ENCODE peak calls at places on chromosome 5, in ten cellular contexts. Q is heart left ventricle; T is ELF-1; H is cardiac muscle cell; L is effector CD4-positive, alpha-beta T cell; Z is amniotic stem cell; P is HFF-Myc; E is AG10803; A is HT1080; R is kidney glomerular epithelial cell. D is an unnamed sample.

GRCh38 chr5:17374157-17374556 is 123.9 kb upstream of the TAF11L2 start:
- DNase-seq in Z (no peak), A (peak; percentile 27), R (no peak), H (no peak), Q (no peak), P (no peak), L (no peak), T (no peak), E (no peak), D (no peak)

GRCh38 chr5:134174841-134175839 is 1.6 kb downstream of the SKP1 start:
- DNase-seq in H (peak; percentile 55), E (peak; percentile 40), T (no peak), Z (peak; percentile 27), Q (no peak), A (peak; percentile 47), P (no peak), L (no peak), R (peak; percentile 48), D (no peak)

GRCh38 chr5:132389453-132390286 is 20.2 kb downstream of the SLC22A5 start:
- DNase-seq in Z (peak; percentile 100), E (peak; percentile 99), T (peak; percentile 91), L (no peak), Q (no peak), A (peak; percentile 100), P (peak; percentile 99), H (peak; percentile 97), R (peak; percentile 97), D (no peak)

GRCh38 chr5:78509884-78510769 is 138.4 kb downstream of the LHFPL2 start:
- DNase-seq in A (no peak), H (peak; percentile 44), P (no peak), Z (no peak), R (no peak), L (no peak), T (peak; percentile 85), E (no peak), Q (peak; percentile 85), D (peak; percentile 15)

GRCh38 chr5:141811287-141812155 is 66.7 kb downstream of the PCDH1 start:
- DNase-seq in R (no peak), H (no peak), T (peak; percentile 42), L (peak; percentile 11), P (no peak), A (no peak), E (no peak), Q (no peak), Z (no peak), D (no peak)

GRCh38 chr5:37165761-37166160 is 83.4 kb downstream of the CPLANE1 start:
- DNase-seq in Q (no peak), E (no peak), P (no peak), A (no peak), R (peak; percentile 32), L (no peak), Z (no peak), T (no peak), H (no peak), D (no peak)

GRCh38 chr5:155082401-155082800 is 68.8 kb downstream of the KIF4B start:
- DNase-seq in L (no peak), T (peak; percentile 12), P (peak; percentile 63), A (peak; percentile 94), R (peak; percentile 86), H (peak; percentile 70), Q (no peak), Z (peak; percentile 35), E (peak; percentile 76), D (no peak)

GRCh38 chr5:56200856-56201638 is 32.1 kb downstream of the ANKRD55 start:
- DNase-seq in P (peak; percentile 59), L (peak; percentile 43), H (peak; percentile 91), Q (peak; percentile 56), T (peak; percentile 85), E (peak; percentile 72), A (peak; percentile 68), Z (peak; percentile 25), R (peak; percentile 61), D (no peak)

GRCh38 chr5:73998496-73998895 is 372.5 kb downstream of the ARHGEF28 start:
- DNase-seq in R (peak; percentile 14), L (no peak), A (no peak), Z (no peak), E (peak; percentile 42), P (no peak), Q (no peak), H (peak; percentile 34), T (no peak), D (no peak)

GRCh38 chr5:143023447-143024096 is 253.4 kb downstream of the ARHGAP26 start:
- DNase-seq in H (peak; percentile 29), E (no peak), T (peak; percentile 16), A (no peak), R (no peak), Q (peak; percentile 89), L (no peak), P (no peak), Z (no peak), D (no peak)

GRCh38 chr5:180590543-180591248 is 603 bp downstream of the SCGB3A1 start:
- DNase-seq in Z (no peak), T (peak; percentile 40), H (no peak), P (no peak), Q (no peak), R (no peak), E (no peak), A (no peak), L (no peak), D (no peak)

GRCh38 chr5:150497989-150498317 is 10.0 kb upstream of the NDST1 start:
- DNase-seq in Z (no peak), P (no peak), H (no peak), Q (no peak), R (no peak), A (no peak), T (no peak), E (no peak), L (no peak), D (no peak)

GRCh38 chr5:157115012-157115411 is 6.2 kb upstream of the HAVCR2 start:
- DNase-seq in T (no peak), A (no peak), P (no peak), E (no peak), Q (no peak), Z (no peak), H (no peak), L (no peak), R (no peak), D (no peak)

GRCh38 chr5:1246711-1247431 is 21.7 kb downstream of the SLC6A18 start:
- DNase-seq in Q (peak; percentile 47), L (no peak), E (peak; percentile 3), A (no peak), H (peak; percentile 43), Z (no peak), R (no peak), T (peak; percentile 85), P (no peak), D (no peak)

GRCh38 chr5:139108056-139108811 is 89.9 kb downstream of the SIL1 start:
- DNase-seq in R (peak; percentile 27), A (peak; percentile 26), T (no peak), P (no peak), E (peak; percentile 6), Q (no peak), L (no peak), Z (no peak), H (peak; percentile 26), D (no peak)

GRCh38 chr5:126594676-126595485 is at the start of gene ALDH7A1:
- DNase-seq in Q (peak; percentile 96), R (peak; percentile 92), Z (peak; percentile 75), E (peak; percentile 91), H (peak; percentile 98), P (peak; percentile 89), T (peak; percentile 97), A (peak; percentile 94), L (peak; percentile 4), D (no peak)

GRCh38 chr5:142439208-142439607 is 114.4 kb upstream of the SPRY4 start:
- DNase-seq in Z (no peak), E (peak; percentile 59), A (no peak), T (no peak), H (peak; percentile 76), Q (no peak), P (no peak), L (no peak), R (no peak), D (no peak)

GRCh38 chr5:59577485-59577884 is 316.0 kb downstream of the PDE4D start:
- DNase-seq in H (no peak), T (no peak), Z (no peak), L (no peak), R (no peak), Q (no peak), A (no peak), E (no peak), P (no peak), D (no peak)

GRCh38 chr5:6461793-6462650 is 13.4 kb downstream of the UBE2QL1 start:
- DNase-seq in L (no peak), Z (no peak), Q (no peak), T (no peak), R (no peak), P (no peak), E (no peak), H (no peak), A (no peak), D (no peak)

GRCh38 chr5:136132087-136132486 is 558 bp upstream of the SMAD5 start:
- DNase-seq in P (no peak), E (peak; percentile 4), A (no peak), H (no peak), Z (no peak), Q (peak; percentile 31), R (peak; percentile 54), T (no peak), L (no peak), D (no peak)

GRCh38 chr5:169873642-169874041 is 106.7 kb downstream of the INSYN2B start:
- DNase-seq in A (no peak), Q (peak; percentile 66), Z (no peak), E (peak; percentile 79), R (peak; percentile 5), P (no peak), H (peak; percentile 93), T (no peak), L (no peak), D (peak; percentile 38)

GRCh38 chr5:169702726-169703481 is 65.8 kb downstream of the DOCK2 start:
- DNase-seq in T (peak; percentile 17), Z (no peak), A (no peak), P (no peak), Q (no peak), R (no peak), L (no peak), E (no peak), H (no peak), D (no peak)

GRCh38 chr5:150567031-150567680 is 59.2 kb downstream of the NDST1 start:
- DNase-seq in T (no peak), L (no peak), E (peak; percentile 94), H (peak; percentile 96), Z (no peak), Q (no peak), R (no peak), A (no peak), P (no peak), D (peak; percentile 34)

GRCh38 chr5:21693591-21693990 is 1159.6 kb downstream of the CDH12 start:
- DNase-seq in P (no peak), R (no peak), A (no peak), H (no peak), Z (no peak), Q (no peak), L (no peak), E (no peak), T (no peak), D (no peak)

GRCh38 chr5:169280286-169280685 is 20.7 kb downstream of the SLIT3 start:
- DNase-seq in E (no peak), R (no peak), H (peak; percentile 55), A (no peak), T (no peak), L (no peak), Q (peak; percentile 49), Z (no peak), P (no peak), D (no peak)

GRCh38 chr5:150499437-150499956 is 8.4 kb upstream of the NDST1 start:
- DNase-seq in Z (no peak), T (no peak), E (no peak), R (no peak), H (no peak), L (no peak), Q (no peak), P (no peak), A (no peak), D (no peak)

GRCh38 chr5:21184566-21184965 is 1196.6 kb upstream of the CDH18 start:
- DNase-seq in Q (no peak), H (no peak), L (no peak), E (no peak), A (no peak), T (no peak), P (no peak), R (no peak), Z (no peak), D (no peak)

GRCh38 chr5:141559481-141559880 is 59.3 kb downstream of the DIAPH1 start:
- DNase-seq in E (peak; percentile 69), L (no peak), H (peak; percentile 73), T (no peak), A (peak; percentile 61), R (peak; percentile 32), Q (no peak), Z (no peak), P (no peak), D (no peak)

D was measured in GF-D8.